ENCODE peak calls at places on chromosomes 3 and 15, in seven cellular contexts. R, W, B, H, L, X and T are unnamed samples.

GRCh38 chr15:37031198-37031597 is 69.2 kb downstream of the MEIS2 start:
- DNase-seq in R (no peak), W (no peak), B (no peak), H (no peak), L (no peak), X (peak), T (peak)

GRCh38 chr15:101269479-101270223 is 7.6 kb downstream of the SELENOS start:
- DNase-seq in R (no peak), W (no peak), B (peak), H (no peak), L (no peak), X (peak), T (no peak)

GRCh38 chr3:149566296-149566945 is 91.4 kb downstream of the WWTR1 start:
- DNase-seq in R (no peak), W (no peak), B (no peak), H (no peak), L (no peak), X (peak), T (no peak)

GRCh38 chr15:99466701-99467337 is 99.0 kb upstream of the MEF2A start:
- DNase-seq in R (no peak), W (no peak), B (no peak), H (no peak), L (no peak), X (peak), T (no peak)

GRCh38 chr15:63322541-63322940 is 45.1 kb downstream of the APH1B start:
- DNase-seq in R (no peak), W (no peak), B (no peak), H (no peak), L (no peak), X (peak), T (no peak)

GRCh38 chr3:62415312-62415791 is 42.0 kb upstream of the FEZF2 start:
- DNase-seq in R (no peak), W (no peak), B (no peak), H (no peak), L (no peak), X (peak), T (no peak)

GRCh38 chr3:171803044-171803443 is 7.2 kb downstream of the PLD1 start:
- DNase-seq in R (no peak), W (no peak), B (no peak), H (no peak), L (no peak), X (no peak), T (no peak)

GRCh38 chr15:50164458-50164857 is 17.5 kb upstream of the SLC27A2 start:
- DNase-seq in R (no peak), W (no peak), B (no peak), H (no peak), L (no peak), X (peak), T (no peak)

GRCh38 chr3:18308096-18308495 is 117.0 kb downstream of the SATB1 start:
- DNase-seq in R (no peak), W (no peak), B (no peak), H (no peak), L (no peak), X (no peak), T (no peak)

GRCh38 chr3:32374788-32375595 is 16.7 kb upstream of the CMTM7 start:
- DNase-seq in R (no peak), W (peak), B (peak), H (peak), L (no peak), X (peak), T (no peak)

GRCh38 chr3:149368850-149369497 is 8.5 kb downstream of the TM4SF1 start:
- DNase-seq in R (no peak), W (no peak), B (no peak), H (no peak), L (no peak), X (no peak), T (no peak)

GRCh38 chr3:125107384-125107783 is 51.6 kb upstream of the HEG1 start:
- DNase-seq in R (no peak), W (no peak), B (no peak), H (no peak), L (no peak), X (no peak), T (no peak)

GRCh38 chr15:31228980-31229826 is 97.4 kb upstream of the KLF13 start:
- DNase-seq in R (no peak), W (no peak), B (peak), H (peak), L (no peak), X (no peak), T (no peak)

GRCh38 chr3:41293169-41293681 is 93.9 kb downstream of the CTNNB1 start:
- DNase-seq in R (no peak), W (no peak), B (no peak), H (no peak), L (no peak), X (no peak), T (no peak)

GRCh38 chr3:36846406-36846805 is 82.1 kb upstream of the DCLK3 start:
- DNase-seq in R (no peak), W (no peak), B (no peak), H (no peak), L (no peak), X (no peak), T (no peak)

GRCh38 chr15:81189583-81190283 is 6.9 kb upstream of the IL16 start:
- DNase-seq in R (no peak), W (no peak), B (no peak), H (no peak), L (no peak), X (peak), T (no peak)

GRCh38 chr3:24829632-24830229 is 335.1 kb upstream of the THRB start:
- DNase-seq in R (no peak), W (peak), B (no peak), H (no peak), L (no peak), X (peak), T (no peak)

GRCh38 chr3:188294823-188295487 is 141.0 kb downstream of the LPP start:
- DNase-seq in R (no peak), W (no peak), B (no peak), H (no peak), L (no peak), X (peak), T (peak)

GRCh38 chr15:94135748-94136147 is 95.6 kb upstream of the MCTP2 start:
- DNase-seq in R (no peak), W (no peak), B (no peak), H (no peak), L (no peak), X (no peak), T (no peak)

GRCh38 chr15:70726753-70727152 is 36.6 kb downstream of the UACA start:
- DNase-seq in R (no peak), W (no peak), B (no peak), H (no peak), L (no peak), X (peak), T (no peak)

GRCh38 chr3:149968216-149968615 is 2.5 kb downstream of the PFN2 start:
- DNase-seq in R (no peak), W (no peak), B (no peak), H (no peak), L (no peak), X (peak), T (no peak)

GRCh38 chr15:46091860-46092450 is 457.1 kb downstream of the SQOR start:
- DNase-seq in R (no peak), W (no peak), B (no peak), H (no peak), L (no peak), X (peak), T (no peak)

GRCh38 chr3:131067983-131068382 is 41.3 kb downstream of the NEK11 start:
- DNase-seq in R (no peak), W (no peak), B (no peak), H (no peak), L (no peak), X (no peak), T (no peak)

GRCh38 chr15:58517682-58518525 is 86.1 kb downstream of the LIPC start:
- DNase-seq in R (no peak), W (no peak), B (no peak), H (peak), L (no peak), X (no peak), T (no peak)

GRCh38 chr3:125087768-125088391 is 32.1 kb upstream of the HEG1 start:
- DNase-seq in R (no peak), W (no peak), B (no peak), H (no peak), L (no peak), X (peak), T (no peak)

GRCh38 chr15:68431792-68432401 is at the start of gene ITGA11:
- DNase-seq in R (no peak), W (no peak), B (peak), H (no peak), L (no peak), X (peak), T (no peak)

GRCh38 chr3:60217156-60217911 is 1033.9 kb downstream of the FHIT start:
- DNase-seq in R (no peak), W (no peak), B (no peak), H (no peak), L (no peak), X (no peak), T (no peak)

GRCh38 chr15:32682569-32682968 is 35.2 kb upstream of the GREM1 start:
- DNase-seq in R (no peak), W (no peak), B (no peak), H (no peak), L (no peak), X (peak), T (no peak)

GRCh38 chr3:82261637-82262036 is 500.2 kb upstream of the GBE1 start:
- DNase-seq in R (no peak), W (no peak), B (no peak), H (no peak), L (no peak), X (no peak), T (no peak)